ENCODE peak calls at places on chromosomes 3 and 15, in five cellular contexts. F is hepatocyte, V is upper lobe of right lung, T is neuronal stem cell, K is SK-N-SH. J is an unnamed sample. For H3K9me3, the result is how much of the 10 kb centered on the place peaks cover.

GRCh38 chr15:84899750-84900149 is 15.3 kb downstream of the SLC28A1 start:
- DNase-seq in F (no peak), K (no peak), V (no peak), T (no peak), J (no peak)

GRCh38 chr3:175457301-175457700 is 598.2 kb downstream of the NAALADL2 start:
- DNase-seq in T (no peak), V (no peak), F (no peak), K (no peak), J (no peak)

GRCh38 chr3:69842789-69843188 is 103.5 kb downstream of the MITF start:
- DNase-seq in K (no peak), T (no peak), V (no peak), F (no peak), J (no peak)

GRCh38 chr3:153757839-153758238 is 363.4 kb upstream of the ARHGEF26 start:
- DNase-seq in T (no peak), V (no peak), K (no peak), F (no peak), J (no peak)

GRCh38 chr3:172622156-172622555 is 88.7 kb downstream of the NCEH1 start:
- DNase-seq in V (no peak), T (no peak), K (no peak), F (no peak), J (no peak)

GRCh38 chr15:82792068-82792467 is 13.8 kb downstream of the FSD2 start:
- DNase-seq in T (no peak), K (no peak), V (no peak), F (no peak), J (no peak)

GRCh38 chr3:69433938-69434263 is 48.0 kb upstream of the FRMD4B start:
- DNase-seq in V (no peak), F (peak), T (peak), K (no peak), J (no peak)

GRCh38 chr3:10391391-10391790 is 70.5 kb upstream of the SEC13 start:
- DNase-seq in F (no peak), V (no peak), T (no peak), K (no peak), J (no peak)

GRCh38 chr15:48794697-48795134 is 16.2 kb downstream of the CEP152 start:
- DNase-seq in V (no peak), F (no peak), T (no peak), K (no peak), J (no peak)

GRCh38 chr3:119937229-119937628 is 155.3 kb downstream of the NR1I2 start:
- DNase-seq in F (no peak), T (no peak), V (no peak), K (no peak), J (no peak)

GRCh38 chr3:14485981-14486380 is 54.2 kb downstream of the GRIP2 start:
- DNase-seq in V (peak), K (no peak), F (no peak), T (no peak), J (no peak)

GRCh38 chr3:34942256-34942655 is 697.1 kb upstream of the ARPP21 start:
- DNase-seq in F (no peak), K (no peak), T (no peak), V (no peak), J (no peak)

GRCh38 chr3:172892158-172892557 is 141.6 kb downstream of the ECT2 start:
- DNase-seq in K (no peak), F (no peak), T (no peak), V (no peak), J (no peak)

GRCh38 chr3:197394464-197395321 is 96.3 kb upstream of the DLG1 start:
- DNase-seq in V (no peak), K (peak), F (peak), T (no peak), J (no peak)

GRCh38 chr15:76667943-76668715 is 237.0 kb downstream of the SCAPER start:
- DNase-seq in K (no peak), V (no peak), T (no peak), F (no peak), J (no peak)

GRCh38 chr3:30770387-30770786 is 124.1 kb downstream of the GADL1 start:
- DNase-seq in T (no peak), V (no peak), K (no peak), F (peak), J (no peak)

GRCh38 chr15:73048624-73049295 is 3.5 kb upstream of the NEO1 start:
- DNase-seq in K (no peak), T (no peak), F (no peak), V (no peak), J (no peak)

GRCh38 chr3:58429657-58430056 is 4.0 kb downstream of the PDHB start:
- DNase-seq in F (no peak), T (no peak), V (no peak), K (no peak), J (no peak)

GRCh38 chr15:29822685-29823459 is 604 bp upstream of the TJP1 start:
- DNase-seq in K (no peak), F (peak), T (no peak), V (peak), J (no peak)

GRCh38 chr15:66937588-66937987 is 127.8 kb upstream of the SMAD3 start:
- DNase-seq in T (no peak), V (no peak), F (no peak), K (no peak), J (no peak)

GRCh38 chr15:62950455-62950854 is 92.1 kb upstream of the TPM1 start:
- DNase-seq in T (no peak), F (no peak), K (peak), V (no peak), J (no peak)

GRCh38 chr3:66001626-66002025 is 37.1 kb downstream of the MAGI1 start:
- DNase-seq in F (no peak), K (no peak), V (no peak), T (no peak), J (no peak)

GRCh38 chr15:23532019-23532418 is 33.5 kb upstream of the MKRN3 start:
- DNase-seq in K (no peak), F (peak), V (no peak), T (no peak), J (no peak)

GRCh38 chr3:45225465-45226205 is 452 bp downstream of the TMEM158 start:
- DNase-seq in F (peak), V (peak), T (peak), K (peak), J (no peak)

GRCh38 chr3:100047455-100048141 is 66.7 kb downstream of the FILIP1L start:
- DNase-seq in F (peak), V (no peak), T (no peak), K (no peak), J (no peak)

GRCh38 chr3:171770689-171771620 is 39.3 kb downstream of the PLD1 start:
- DNase-seq in K (no peak), V (no peak), F (peak), T (no peak), J (no peak)

GRCh38 chr15:100759698-100760356 is 119.8 kb upstream of the ALDH1A3 start:
- DNase-seq in K (peak), V (no peak), F (peak), T (no peak), J (no peak)

GRCh38 chr3:28912120-28912885 is 368.6 kb upstream of the RBMS3 start:
- DNase-seq in T (no peak), K (no peak), V (no peak), F (no peak), J (no peak)

GRCh38 chr3:163785693-163786092 is 1292.6 kb downstream of the SI start:
- DNase-seq in T (peak), V (no peak), F (peak), K (peak), J (no peak)

GRCh38 chr3:190586631-190587000 is 72.7 kb downstream of the IL1RAP start:
- DNase-seq in F (peak), T (no peak), K (no peak), V (no peak), J (no peak)

GRCh38 chr15:78360958-78361714 is 21.0 kb downstream of the CRABP1 start:
- DNase-seq in V (no peak), T (no peak), K (no peak), F (no peak), J (no peak)

GRCh38 chr15:92413511-92413910 is 19.8 kb downstream of the ST8SIA2 start:
- DNase-seq in V (no peak), K (no peak), F (no peak), T (peak), J (no peak)

GRCh38 chr3:73508330-73508954 is 116.3 kb downstream of the PDZRN3 start:
- DNase-seq in K (peak), T (peak), V (no peak), F (peak), J (no peak)

GRCh38 chr15:88982304-88982945 is 69.2 kb upstream of the MFGE8 start:
- DNase-seq in T (no peak), V (no peak), F (peak), K (peak), J (no peak)

GRCh38 chr15:90019611-90020010 is 18.5 kb downstream of the ZNF710 start:
- DNase-seq in K (no peak), F (no peak), T (no peak), V (no peak), J (no peak)

GRCh38 chr15:96564546-96564945 is 234.0 kb downstream of the NR2F2 start:
- DNase-seq in K (no peak), V (no peak), T (no peak), F (no peak), J (no peak)

GRCh38 chr3:174581551-174581950 is 277.6 kb upstream of the NAALADL2 start:
- DNase-seq in F (no peak), K (no peak), T (no peak), V (no peak), J (no peak)

GRCh38 chr15:76163429-76164020 is 103.7 kb downstream of the TMEM266 start:
- DNase-seq in K (peak), F (peak), T (no peak), V (peak), J (no peak)

GRCh38 chr3:44058022-44058867 is 183.4 kb upstream of the TOPAZ1 start:
- DNase-seq in K (no peak), V (no peak), T (no peak), F (peak), J (no peak)

GRCh38 chr15:27889258-27889657 is 209.9 kb downstream of the OCA2 start:
- DNase-seq in V (no peak), F (no peak), K (no peak), T (no peak), J (no peak)
- H3K9me3 ChIP-seq in V (under half), F (under half), K (under half), T (under half), J (under half)

GRCh38 chr15:25067725-25068309 is 113.0 kb downstream of the SNRPN start:
- DNase-seq in K (no peak), F (no peak), T (no peak), V (peak), J (no peak)
- H3K9me3 ChIP-seq in K (under half), F (half or more), T (half or more), V (half or more), J (half or more)

GRCh38 chr15:26314577-26314976 is 451.4 kb upstream of the ATP10A start:
- DNase-seq in K (no peak), T (no peak), V (no peak), F (no peak), J (no peak)

GRCh38 chr15:26311710-26312236 is 448.6 kb upstream of the ATP10A start:
- DNase-seq in F (no peak), T (no peak), V (no peak), K (no peak), J (no peak)
- H3K9me3 ChIP-seq in F (under half), T (under half), V (under half), K (under half), J (under half)

DNA sequence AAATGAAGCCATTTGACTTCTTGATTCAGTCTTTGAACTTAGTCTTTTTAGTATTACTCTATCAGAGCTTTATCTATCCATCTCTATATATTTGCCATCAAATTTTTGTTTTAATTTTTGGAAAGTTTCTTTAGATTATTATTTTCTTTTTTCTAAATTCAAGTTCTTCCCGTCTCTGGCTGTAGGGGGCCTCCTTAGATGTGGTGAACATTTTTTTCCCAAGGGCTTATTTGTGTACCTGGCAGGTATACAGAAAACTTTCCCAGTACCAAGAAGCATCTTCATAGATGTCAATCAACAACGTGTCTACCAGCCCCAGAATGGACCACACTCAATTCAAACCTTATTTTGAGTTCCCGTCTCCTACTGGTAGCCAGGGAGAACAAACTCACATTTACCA is 486.8 kb upstream of the CNTN4 start:
- DNase-seq in F (no peak), T (no peak), K (no peak), V (no peak), J (no peak)
- H3K9me3 ChIP-seq in F (under half), T (under half), K (under half), V (under half), J (under half)

GRCh38 chr15:33158359-33158758 is 36.2 kb downstream of the FMN1 start:
- DNase-seq in V (no peak), F (no peak), T (no peak), K (no peak), J (no peak)
- H3K9me3 ChIP-seq in V (under half), F (under half), T (under half), K (under half), J (under half)

DNA sequence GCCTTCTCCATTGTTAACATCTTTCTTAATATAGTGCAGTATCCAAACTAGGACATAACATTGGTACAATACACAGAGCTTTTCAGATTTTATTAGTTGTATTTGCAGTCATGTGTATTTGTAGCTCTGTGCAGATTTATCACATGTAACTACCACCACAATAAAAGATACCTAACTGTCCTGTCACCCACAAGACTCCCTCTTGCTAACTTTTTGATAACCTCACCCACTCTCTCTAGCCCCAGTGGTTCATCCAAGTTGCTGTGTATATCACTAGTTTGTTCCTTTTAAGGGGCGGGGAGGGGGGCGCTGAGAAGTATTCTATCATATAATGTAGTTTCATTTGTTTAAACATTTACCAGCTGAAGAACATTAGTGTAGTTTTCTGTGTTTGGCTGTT is 46.1 kb downstream of the PIAS1 start:
- DNase-seq in V (no peak), F (no peak), T (no peak), K (no peak), J (no peak)
- H3K9me3 ChIP-seq in V (under half), F (under half), T (under half), K (under half), J (under half)

DNA sequence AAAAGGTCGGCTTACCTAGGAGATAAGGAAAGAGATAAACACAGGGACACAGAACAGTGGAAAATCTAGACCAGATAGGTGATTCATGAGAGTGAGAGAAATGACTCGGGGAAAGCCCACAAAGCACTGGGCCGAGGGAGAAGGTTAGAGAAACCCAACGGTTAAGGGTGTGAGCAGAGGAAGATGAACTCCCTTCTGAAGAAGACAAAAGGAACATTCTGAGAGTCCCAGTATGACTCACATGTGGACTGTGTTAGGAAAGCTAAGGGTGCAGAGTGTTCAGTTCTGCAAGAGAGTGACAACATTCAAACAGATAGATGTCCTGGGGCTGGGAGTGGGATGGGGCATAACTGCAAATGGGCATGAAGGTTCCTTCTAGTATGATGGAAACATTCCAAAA is 83.0 kb downstream of the CNTN3 start:
- DNase-seq in T (no peak), V (no peak), K (no peak), F (peak), J (no peak)
- H3K9me3 ChIP-seq in T (under half), V (under half), K (under half), F (under half), J (under half)

DNA sequence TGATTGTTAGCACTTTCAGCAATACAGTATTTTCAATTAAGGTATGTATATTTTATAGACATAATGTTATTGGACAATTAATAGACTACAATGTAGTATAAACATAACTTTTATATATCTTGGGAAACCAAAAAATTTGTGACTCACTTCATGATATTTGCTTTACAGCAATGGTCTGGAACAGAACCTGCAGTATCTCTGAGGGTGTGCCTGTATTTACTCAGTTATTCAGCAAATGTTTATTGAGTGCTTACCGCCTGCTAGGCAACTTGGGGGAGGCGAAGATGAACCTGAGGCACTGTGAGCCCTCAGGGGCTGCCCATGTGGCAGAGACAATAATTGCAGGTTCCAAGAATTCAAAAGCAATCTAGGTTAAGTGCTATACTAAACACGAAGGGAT is 144.8 kb downstream of the GABRB3 start:
- DNase-seq in V (no peak), K (no peak), T (no peak), F (peak), J (no peak)
- H3K9me3 ChIP-seq in V (under half), K (under half), T (under half), F (under half), J (under half)

GRCh38 chr3:5846271-5846670 is 658.8 kb downstream of the EDEM1 start:
- DNase-seq in K (no peak), V (no peak), F (no peak), T (no peak), J (no peak)

GRCh38 chr3:5840091-5840490 is 652.6 kb downstream of the EDEM1 start:
- DNase-seq in T (no peak), F (no peak), V (no peak), K (no peak), J (no peak)

GRCh38 chr3:5841609-5842008 is 654.1 kb downstream of the EDEM1 start:
- DNase-seq in T (no peak), F (no peak), K (no peak), V (no peak), J (no peak)
- H3K9me3 ChIP-seq in T (under half), F (under half), K (under half), V (under half), J (under half)

J was measured in T-helper 17 cell.